ENCODE peak calls at places on chromosomes 12 and 14, in nine cellular contexts. T, P, I, Z, Q, D, F, K and R are unnamed samples.
A peak's percentile ranks its signal among the peaks of the same experiment; 100 is the strongest.

GRCh38 chr12:109462868-109463692 is 14.0 kb downstream of the KCTD10 start:
- DNase-seq in T (peak; percentile 26), P (peak; percentile 51), I (no peak), Z (peak; percentile 50), Q (peak; percentile 80), D (peak; percentile 92), F (peak; percentile 93), K (peak; percentile 94), R (peak; percentile 96)

GRCh38 chr12:6122211-6122610 is 2.3 kb downstream of the VWF start:
- DNase-seq in T (no peak), P (no peak), I (no peak), Z (no peak), Q (no peak), D (no peak), F (no peak), K (no peak), R (no peak)

GRCh38 chr12:41936333-41936732 is 208.3 kb downstream of the GXYLT1 start:
- DNase-seq in T (no peak), P (no peak), I (no peak), Z (no peak), Q (no peak), D (no peak), F (no peak), K (no peak), R (no peak)

GRCh38 chr12:113231275-113232231 is 10.3 kb downstream of the TPCN1 start:
- DNase-seq in T (no peak), P (no peak), I (no peak), Z (no peak), Q (peak; percentile 26), D (peak; percentile 40), F (peak; percentile 42), K (no peak), R (peak; percentile 42)

GRCh38 chr12:84643993-84644392 is 268.6 kb downstream of the SLC6A15 start:
- DNase-seq in T (no peak), P (no peak), I (no peak), Z (no peak), Q (no peak), D (no peak), F (no peak), K (no peak), R (no peak)

GRCh38 chr12:64440100-64440499 is 11.8 kb upstream of the TBK1 start:
- DNase-seq in T (no peak), P (no peak), I (no peak), Z (no peak), Q (no peak), D (no peak), F (no peak), K (no peak), R (no peak)

GRCh38 chr12:63885401-63885800 is 40.9 kb downstream of the SRGAP1 start:
- DNase-seq in T (no peak), P (no peak), I (no peak), Z (no peak), Q (no peak), D (no peak), F (no peak), K (no peak), R (no peak)

GRCh38 chr12:68497702-68498101 is 113.0 kb upstream of the RAP1B start:
- DNase-seq in T (no peak), P (no peak), I (no peak), Z (no peak), Q (no peak), D (no peak), F (no peak), K (no peak), R (peak; percentile 80)

GRCh38 chr14:30669594-30669993 is 47.5 kb downstream of the SCFD1 start:
- DNase-seq in T (no peak), P (no peak), I (no peak), Z (no peak), Q (no peak), D (no peak), F (no peak), K (no peak), R (no peak)

GRCh38 chr14:23071975-23072539 is 14.7 kb upstream of the CDH24 start:
- DNase-seq in T (peak; percentile 49), P (no peak), I (no peak), Z (no peak), Q (no peak), D (no peak), F (no peak), K (no peak), R (no peak)

GRCh38 chr12:76713130-76713529 is 50.8 kb upstream of the ZDHHC17 start:
- DNase-seq in T (peak; percentile 34), P (no peak), I (no peak), Z (no peak), Q (no peak), D (no peak), F (no peak), K (no peak), R (no peak)

GRCh38 chr12:100348657-100349454 is 8.0 kb upstream of the SLC17A8 start:
- DNase-seq in T (peak; percentile 57), P (peak; percentile 55), I (no peak), Z (peak; percentile 5), Q (no peak), D (no peak), F (no peak), K (no peak), R (peak; percentile 42)

GRCh38 chr14:88844980-88845491 is 20.6 kb downstream of the TTC8 start:
- DNase-seq in T (no peak), P (no peak), I (no peak), Z (no peak), Q (no peak), D (no peak), F (no peak), K (no peak), R (no peak)

GRCh38 chr12:52691076-52691764 is 11.0 kb upstream of the KRT1 start:
- DNase-seq in T (peak; percentile 70), P (peak; percentile 70), I (peak; percentile 53), Z (no peak), Q (no peak), D (no peak), F (no peak), K (no peak), R (peak; percentile 18)

GRCh38 chr12:39127401-39127800 is 222.0 kb upstream of the CPNE8 start:
- DNase-seq in T (no peak), P (no peak), I (no peak), Z (peak; percentile 75), Q (no peak), D (no peak), F (no peak), K (no peak), R (no peak)

GRCh38 chr14:55502746-55503284 is 62.4 kb upstream of the TBPL2 start:
- DNase-seq in T (no peak), P (no peak), I (no peak), Z (no peak), Q (no peak), D (no peak), F (no peak), K (no peak), R (no peak)

GRCh38 chr12:122422769-122423257 is 344 bp upstream of the CLIP1 start:
- DNase-seq in T (peak; percentile 64), P (no peak), I (peak; percentile 43), Z (no peak), Q (no peak), D (no peak), F (peak; percentile 54), K (no peak), R (peak; percentile 60)

GRCh38 chr14:104307627-104308401 is 169.4 kb downstream of the KIF26A start:
- DNase-seq in T (no peak), P (no peak), I (no peak), Z (no peak), Q (no peak), D (no peak), F (peak; percentile 35), K (no peak), R (no peak)
- H3K9me3 ChIP-seq in T (no peaks in the 10 kb centered on the region), P (no peaks in the 10 kb centered on the region), I (no peaks in the 10 kb centered on the region), Z (no peaks in the 10 kb centered on the region), Q (no peaks in the 10 kb centered on the region), D (no peaks in the 10 kb centered on the region), F (no peaks in the 10 kb centered on the region), K (no peaks in the 10 kb centered on the region), R (no peaks in the 10 kb centered on the region)

GRCh38 chr12:96301732-96302131 is 98.5 kb downstream of the CDK17 start:
- DNase-seq in T (no peak), P (peak; percentile 18), I (no peak), Z (no peak), Q (no peak), D (no peak), F (no peak), K (no peak), R (no peak)

GRCh38 chr12:96305665-96306064 is 94.6 kb downstream of the CDK17 start:
- DNase-seq in T (no peak), P (no peak), I (no peak), Z (no peak), Q (no peak), D (no peak), F (no peak), K (no peak), R (no peak)

GRCh38 chr12:96302706-96303310 is 97.4 kb downstream of the CDK17 start:
- DNase-seq in T (no peak), P (no peak), I (no peak), Z (no peak), Q (no peak), D (no peak), F (no peak), K (no peak), R (peak; percentile 4)

GRCh38 chr12:96300064-96300463 is 100.2 kb downstream of the CDK17 start:
- DNase-seq in T (no peak), P (no peak), I (no peak), Z (no peak), Q (no peak), D (no peak), F (no peak), K (no peak), R (no peak)

GRCh38 chr12:96303656-96304055 is 96.6 kb downstream of the CDK17 start:
- DNase-seq in T (no peak), P (no peak), I (no peak), Z (no peak), Q (no peak), D (no peak), F (no peak), K (no peak), R (no peak)
- H3K27ac ChIP-seq in T (peak overlapping the region; percentile 64), P (no peak overlapping the region), I (no peak overlapping the region), Z (no peak overlapping the region), Q (no peak overlapping the region), D (no peak overlapping the region), F (no peak overlapping the region), K (no peak overlapping the region), R (no peak overlapping the region)

GRCh38 chr14:100065161-100065871 is at the start of gene EVL:
- DNase-seq in T (no peak), P (no peak), I (peak; percentile 80), Z (no peak), Q (peak; percentile 86), D (no peak), F (peak; percentile 72), K (no peak), R (no peak)
- H3K4me1 ChIP-seq in T (no peaks in the 10 kb centered on the region), P (peaks cover 10% of the 10 kb centered on the region), I (peaks cover 44% of the 10 kb centered on the region), Z (no peaks in the 10 kb centered on the region), Q (peaks cover 17% of the 10 kb centered on the region), D (peaks cover 41% of the 10 kb centered on the region), F (no peaks in the 10 kb centered on the region), K (no peaks in the 10 kb centered on the region), R (peaks cover 32% of the 10 kb centered on the region)

GRCh38 chr12:115990241-115990640 is 287.3 kb downstream of the MED13L start:
- DNase-seq in T (no peak), P (no peak), I (no peak), Z (no peak), Q (no peak), D (no peak), F (no peak), K (no peak), R (no peak)
- H3K9me3 ChIP-seq in T (no peaks in the 10 kb centered on the region), P (no peaks in the 10 kb centered on the region), I (no peaks in the 10 kb centered on the region), Z (no peaks in the 10 kb centered on the region), Q (no peaks in the 10 kb centered on the region), D (no peaks in the 10 kb centered on the region), F (no peaks in the 10 kb centered on the region), K (no peaks in the 10 kb centered on the region), R (no peaks in the 10 kb centered on the region)

GRCh38 chr12:3827301-3828000 is 45.7 kb downstream of the PARP11 start:
- DNase-seq in T (no peak), P (no peak), I (no peak), Z (no peak), Q (no peak), D (no peak), F (no peak), K (no peak), R (no peak)
- H3K27ac ChIP-seq in T (no peak overlapping the region), P (no peak overlapping the region), I (no peak overlapping the region), Z (no peak overlapping the region), Q (no peak overlapping the region), D (no peak overlapping the region), F (no peak overlapping the region), K (no peak overlapping the region), R (no peak overlapping the region)